ENCODE peak calls at places on chromosomes 4 and X, in five cellular contexts. Y is HepG2, M is Panc1, K is heart right ventricle, J is breast epithelium. C is an unnamed sample.

GRCh38 chr4:11748169-11748872 is 319.6 kb upstream of the HS3ST1 start:
- DNase-seq in Y (no peak), M (no peak), K (no peak), J (no peak), C (no peak)

GRCh38 chr4:20086768-20087167 is 164.9 kb upstream of the SLIT2 start:
- DNase-seq in Y (no peak), M (no peak), K (no peak), J (no peak), C (no peak)

GRCh38 chrX:16076834-16077233 is 46.5 kb upstream of the GRPR start:
- DNase-seq in Y (no peak), M (no peak), K (no peak), J (no peak), C (no peak)

GRCh38 chrX:108945883-108946523 is 209.6 kb upstream of the IRS4 start:
- DNase-seq in Y (no peak), M (no peak), K (no peak), J (no peak), C (no peak)

GRCh38 chrX:39518451-39519212 is 579.1 kb downstream of the BCOR start:
- DNase-seq in Y (no peak), M (no peak), K (peak), J (no peak), C (no peak)

GRCh38 chr4:44725166-44725565 is 1.2 kb downstream of the GNPDA2 start:
- DNase-seq in Y (no peak), M (no peak), K (no peak), J (no peak), C (no peak)

GRCh38 chrX:8067754-8068469 is 103.2 kb downstream of the VCX2 start:
- DNase-seq in Y (no peak), M (no peak), K (no peak), J (no peak), C (peak)

GRCh38 chr4:167688660-167689142 is 403.6 kb upstream of the ANXA10 start:
- DNase-seq in Y (no peak), M (no peak), K (no peak), J (no peak), C (no peak)

GRCh38 chrX:39972340-39972739 is 125.4 kb downstream of the BCOR start:
- DNase-seq in Y (no peak), M (no peak), K (peak), J (no peak), C (no peak)

GRCh38 chrX:118174516-118174915 is 57.9 kb upstream of the KLHL13 start:
- DNase-seq in Y (no peak), M (no peak), K (no peak), J (no peak), C (no peak)

GRCh38 chr4:77994194-77994721 is 62.9 kb upstream of the FRAS1 start:
- DNase-seq in Y (peak), M (no peak), K (peak), J (no peak), C (no peak)

GRCh38 chr4:99998062-99998880 is 48.2 kb upstream of the H2AZ1 start:
- DNase-seq in Y (peak), M (no peak), K (no peak), J (no peak), C (peak)

GRCh38 chrX:29530520-29530919 is 684.8 kb upstream of the MAGEB2 start:
- DNase-seq in Y (no peak), M (no peak), K (no peak), J (no peak), C (no peak)

GRCh38 chrX:14006489-14006888 is 23.2 kb downstream of the GEMIN8 start:
- DNase-seq in Y (no peak), M (no peak), K (no peak), J (no peak), C (no peak)

GRCh38 chr4:24655971-24656370 is 71.6 kb upstream of the DHX15 start:
- DNase-seq in Y (no peak), M (no peak), K (no peak), J (no peak), C (no peak)

GRCh38 chr4:153115322-153116100 is 88.7 kb upstream of the TRIM2 start:
- DNase-seq in Y (peak), M (peak), K (peak), J (no peak), C (peak)
- H3K4me3 ChIP-seq in Y (no peak), M (peak), K (peak), J (peak), C (no peak)

GRCh38 chr4:89069481-89069880 is 12.5 kb upstream of the FAM13A start:
- DNase-seq in Y (no peak), M (no peak), K (no peak), J (no peak), C (no peak)

GRCh38 chr4:89072921-89073320 is 15.9 kb upstream of the FAM13A start:
- DNase-seq in Y (no peak), M (no peak), K (no peak), J (no peak), C (no peak)

GRCh38 chr4:89071311-89071710 is 14.3 kb upstream of the FAM13A start:
- DNase-seq in Y (no peak), M (no peak), K (no peak), J (no peak), C (no peak)

GRCh38 chr4:89067407-89067806 is 10.4 kb upstream of the FAM13A start:
- DNase-seq in Y (no peak), M (no peak), K (no peak), J (no peak), C (no peak)

DNA sequence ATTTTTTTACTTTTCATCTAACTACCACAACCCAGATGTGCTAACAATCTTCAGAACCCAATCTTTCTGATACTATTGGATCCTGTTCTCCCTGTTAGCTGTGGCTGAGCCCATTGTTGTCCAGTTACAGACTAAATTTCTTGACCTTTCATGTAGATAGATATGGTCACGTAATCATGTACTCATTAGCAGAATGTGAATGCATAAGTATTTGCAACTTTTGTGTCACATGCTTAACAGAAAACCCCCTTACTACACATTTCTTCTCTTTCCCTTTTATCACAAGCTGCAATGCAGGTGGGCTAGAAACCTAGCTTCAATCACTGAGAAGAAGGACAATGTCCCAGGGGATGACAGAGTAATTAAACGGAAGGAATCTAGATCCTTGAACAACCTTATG is 13.1 kb upstream of the FAM13A start:
- DNase-seq in Y (no peak), M (no peak), K (no peak), J (no peak), C (no peak)
- TF ChIP-seq CTCF in Y (no peak), M (no peak), K (no peak), J (no peak), C (no peak)

GRCh38 chrX:124239911-124240310 is 92.5 kb upstream of the TEX13D start:
- DNase-seq in Y (no peak), M (no peak), K (no peak), J (no peak), C (no peak)
- H3K4me3 ChIP-seq in Y (no peak), M (no peak), K (no peak), J (no peak), C (no peak)

DNA sequence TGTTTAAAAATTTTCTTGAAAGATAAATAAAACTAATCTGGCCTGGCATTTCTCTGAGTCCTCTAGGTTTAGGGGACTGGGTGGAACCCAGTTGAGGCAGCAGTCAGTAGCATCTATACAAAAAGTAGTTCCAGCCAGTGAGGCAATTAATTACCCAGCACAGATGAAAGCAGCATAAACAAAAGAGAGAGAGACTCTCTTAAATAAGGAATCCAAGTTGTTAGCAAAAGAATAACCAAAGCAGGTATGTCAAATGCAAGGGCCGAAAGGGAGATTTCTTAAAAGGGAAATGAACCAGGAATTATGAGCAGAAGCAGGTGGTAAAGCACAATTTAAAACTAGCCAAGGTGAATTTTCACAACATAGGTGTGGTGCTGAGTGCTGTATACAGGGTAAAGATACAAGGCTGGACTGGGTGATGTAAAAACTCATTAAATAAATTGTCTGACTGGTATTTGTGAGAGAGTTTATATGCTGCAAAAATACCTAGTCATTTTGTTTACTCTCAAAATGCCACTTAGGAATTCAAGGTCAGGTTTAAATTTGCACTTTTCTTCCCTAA is 94.6 kb upstream of the GALNT7 start:
- DNase-seq in Y (no peak), M (no peak), K (no peak), J (no peak), C (no peak)
- TF ChIP-seq CTCF in Y (no peak), M (no peak), K (no peak), J (no peak), C (no peak)

DNA sequence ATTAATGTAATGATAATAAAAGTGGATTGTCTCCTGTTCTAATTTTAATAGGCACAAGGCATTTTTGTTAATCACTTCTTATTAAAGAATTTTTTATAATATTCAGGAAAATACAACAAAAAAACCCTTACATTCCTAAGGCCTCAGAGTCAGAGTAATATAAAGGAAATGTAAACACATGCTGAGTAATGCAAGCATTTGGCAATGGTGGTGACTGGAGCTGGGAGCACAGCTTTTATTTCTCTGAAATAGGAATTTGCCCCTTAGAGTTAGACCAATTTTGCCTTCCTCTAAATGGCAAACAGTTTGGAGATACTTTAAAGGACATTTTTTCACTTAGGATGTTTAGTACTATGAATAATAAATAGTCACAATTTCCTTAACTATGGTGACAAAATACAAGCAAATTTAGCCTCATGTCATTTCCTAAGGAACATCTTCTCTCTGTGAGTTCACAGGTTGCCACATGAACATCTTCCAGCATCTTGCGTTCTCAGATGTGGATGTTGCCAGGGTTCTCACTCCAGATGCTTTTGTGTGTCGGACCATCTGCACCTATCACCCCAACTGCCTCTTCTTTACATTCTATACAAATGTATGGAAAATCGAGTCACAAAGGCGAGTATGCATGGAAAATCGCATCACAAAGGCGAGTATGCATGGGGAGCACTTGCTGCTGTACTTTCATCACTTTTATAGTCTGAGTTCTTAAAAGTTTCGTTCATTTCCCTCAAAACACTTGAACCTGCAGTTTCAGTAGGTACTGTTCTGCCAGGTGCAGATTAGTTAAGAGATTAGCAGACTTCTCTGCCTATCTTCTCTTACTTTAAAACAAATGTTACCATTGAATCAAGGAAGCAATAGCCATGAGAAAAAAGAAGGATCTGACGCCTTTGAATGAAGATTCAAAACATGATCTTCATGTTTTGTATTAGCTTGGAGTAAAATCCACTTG is 15.9 kb upstream of the F11 start:
- DNase-seq in Y (no peak), M (no peak), K (no peak), J (no peak), C (no peak)
- H3K4me3 ChIP-seq in Y (no peak), M (no peak), K (no peak), J (no peak), C (no peak)

GRCh38 chr4:134780244-134780643 is 578.7 kb upstream of the PABPC4L start:
- DNase-seq in Y (no peak), M (no peak), K (no peak), J (no peak), C (peak)

GRCh38 chr4:134773497-134774000 is 572.0 kb upstream of the PABPC4L start:
- DNase-seq in Y (no peak), M (no peak), K (no peak), J (no peak), C (no peak)

DNA sequence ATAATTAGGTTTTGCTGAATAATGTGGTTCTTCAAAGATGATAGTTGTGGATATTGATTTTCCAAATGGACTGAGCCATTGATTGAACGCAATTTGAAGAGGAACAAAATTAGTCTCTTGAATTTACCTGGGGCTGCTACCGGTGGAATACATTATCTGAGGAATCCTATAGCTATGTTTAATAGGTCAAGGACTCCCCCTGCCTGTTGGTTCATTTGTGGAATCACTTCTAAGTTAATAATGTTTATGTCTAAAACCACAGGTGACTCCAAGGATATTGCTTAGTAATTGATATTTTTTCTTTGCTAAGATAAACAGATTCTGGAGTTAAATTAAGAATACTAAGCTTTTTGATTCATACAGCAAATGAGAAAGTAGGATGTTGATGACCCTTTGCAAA is 576.0 kb upstream of the PABPC4L start:
- DNase-seq in Y (no peak), M (no peak), K (no peak), J (no peak), C (peak)
- TF ChIP-seq CTCF in Y (no peak), M (no peak), K (no peak), J (no peak), C (peak)

GRCh38 chr4:576245-576821 is at the start of gene TMEM271:
- DNase-seq in Y (no peak), M (no peak), K (no peak), J (no peak), C (no peak)
- H3K4me3 ChIP-seq in Y (peak), M (peak), K (peak), J (no peak), C (no peak)

DNA sequence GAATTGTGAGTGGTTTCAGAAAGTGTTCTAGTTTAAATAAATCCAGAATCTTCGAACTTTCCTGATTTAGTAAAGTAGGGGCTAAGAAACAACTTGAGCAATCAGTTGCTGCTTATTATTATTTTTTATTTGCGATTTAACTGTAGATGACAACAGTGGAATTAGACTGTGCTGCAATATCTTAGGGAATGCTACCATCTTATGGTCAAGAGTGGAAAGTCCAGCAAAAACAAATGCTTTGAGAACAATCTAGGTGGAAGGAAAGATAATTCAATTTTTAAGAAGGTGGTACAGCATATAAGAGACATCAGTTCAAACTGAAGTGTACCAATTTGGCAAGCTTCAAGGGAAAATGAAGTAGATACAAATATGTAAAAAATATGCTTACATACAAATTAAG is 73.3 kb downstream of the CYLC1 start:
- DNase-seq in Y (no peak), M (no peak), K (no peak), J (no peak), C (no peak)
- TF ChIP-seq CTCF in Y (no peak), M (peak), K (no peak), J (no peak), C (peak)

C was measured in LNCaP clone FGC.